ENCODE peak calls at places on chromosomes 11 and 22, in five cellular contexts. J is iPS-NIHi11; A is DMS53; T is effector CD4-positive, alpha-beta T cell; D is CMK. O is an unnamed sample.

GRCh38 chr11:31369348-31370329 is at the start of the genes DCDC1 and DNAJC24:
- DNase-seq in J (peak), A (peak), T (peak), D (peak), O (peak)

GRCh38 chr22:45098056-45098455 is 65.7 kb upstream of the NUP50 start:
- DNase-seq in J (no peak), A (no peak), T (no peak), D (no peak), O (no peak)

GRCh38 chr11:50088231-50088630 is 55.6 kb downstream of the OR4C45 start:
- DNase-seq in J (no peak), A (peak), T (no peak), D (no peak), O (no peak)

GRCh38 chr22:26322179-26322905 is 106.7 kb upstream of the ASPHD2 start:
- DNase-seq in J (no peak), A (no peak), T (no peak), D (no peak), O (no peak)

GRCh38 chr11:27459191-27459590 is 13.4 kb downstream of the LGR4 start:
- DNase-seq in J (no peak), A (no peak), T (no peak), D (no peak), O (no peak)

GRCh38 chr22:27318516-27318915 is 483.0 kb downstream of the MN1 start:
- DNase-seq in J (no peak), A (no peak), T (no peak), D (no peak), O (no peak)

GRCh38 chr11:34647131-34647530 is 26.2 kb downstream of the EHF start:
- DNase-seq in J (no peak), A (no peak), T (no peak), D (no peak), O (no peak)

GRCh38 chr11:35963911-35964310 is 20.0 kb downstream of the LDLRAD3 start:
- DNase-seq in J (no peak), A (no peak), T (no peak), D (no peak), O (no peak)

GRCh38 chr11:112321521-112322172 is 61.0 kb upstream of the PLET1 start:
- DNase-seq in J (peak), A (peak), T (no peak), D (no peak), O (no peak)

GRCh38 chr22:27504360-27504759 is 297.2 kb downstream of the MN1 start:
- DNase-seq in J (no peak), A (no peak), T (no peak), D (no peak), O (no peak)

GRCh38 chr11:119723952-119724325 is 5.1 kb downstream of the NECTIN1 start:
- DNase-seq in J (no peak), A (no peak), T (no peak), D (no peak), O (no peak)

GRCh38 chr11:18063131-18063530 is 17.1 kb upstream of the TPH1 start:
- DNase-seq in J (no peak), A (peak), T (no peak), D (no peak), O (no peak)

GRCh38 chr11:46332568-46333128 is 14.6 kb upstream of the DGKZ start:
- DNase-seq in J (peak), A (peak), T (no peak), D (no peak), O (no peak)

GRCh38 chr22:40346178-40347064 is at the start of gene ADSL:
- DNase-seq in J (peak), A (peak), T (peak), D (peak), O (no peak)

GRCh38 chr11:128695539-128696221 is 1.8 kb downstream of the FLI1 start:
- DNase-seq in J (no peak), A (peak), T (no peak), D (peak), O (no peak)

GRCh38 chr11:66288866-66289547 is at the start of gene YIF1A:
- DNase-seq in J (peak), A (peak), T (peak), D (peak), O (peak)

GRCh38 chr11:67440229-67441081 is 2.8 kb downstream of the CORO1B start:
- DNase-seq in J (no peak), A (no peak), T (no peak), D (no peak), O (no peak)

GRCh38 chr11:76661835-76662434 is 8.6 kb downstream of the LRRC32 start:
- DNase-seq in J (no peak), A (no peak), T (no peak), D (no peak), O (no peak)

GRCh38 chr11:110340427-110340826 is 44.0 kb upstream of the RDX start:
- DNase-seq in J (no peak), A (no peak), T (no peak), D (no peak), O (no peak)

GRCh38 chr11:73268671-73269271 is 3.4 kb upstream of the P2RY6 start:
- DNase-seq in J (no peak), A (no peak), T (no peak), D (no peak), O (no peak)

GRCh38 chr22:28998681-28999080 is 63.0 kb downstream of the C22orf31 start:
- DNase-seq in J (no peak), A (no peak), T (no peak), D (no peak), O (no peak)

GRCh38 chr11:118643142-118643994 is 36.0 kb downstream of the PHLDB1 start:
- DNase-seq in J (no peak), A (no peak), T (no peak), D (no peak), O (no peak)

GRCh38 chr22:30337461-30337778 is 10.7 kb upstream of the TBC1D10A start:
- DNase-seq in J (no peak), A (no peak), T (no peak), D (no peak), O (no peak)

GRCh38 chr11:134356656-134357544 is 25.1 kb downstream of the GLB1L2 start:
- DNase-seq in J (no peak), A (no peak), T (no peak), D (no peak), O (no peak)

GRCh38 chr22:40666151-40666848 is 13.0 kb upstream of the MCHR1 start:
- DNase-seq in J (no peak), A (no peak), T (no peak), D (no peak), O (no peak)

GRCh38 chr11:109853156-109853776 is 239.9 kb upstream of the ZC3H12C start:
- DNase-seq in J (no peak), A (peak), T (no peak), D (peak), O (peak)

GRCh38 chr11:100689141-100689540 is 2.1 kb downstream of the ARHGAP42 start:
- DNase-seq in J (no peak), A (no peak), T (no peak), D (no peak), O (no peak)

GRCh38 chr11:75583710-75584658 is 21.9 kb downstream of the SERPINH1 start:
- DNase-seq in J (peak), A (peak), T (no peak), D (peak), O (no peak)

GRCh38 chr11:69691449-69691848 is 12.4 kb downstream of the FGF19 start:
- DNase-seq in J (no peak), A (no peak), T (no peak), D (no peak), O (no peak)

GRCh38 chr11:3996651-3997050 is 97.9 kb upstream of the RRM1 start:
- DNase-seq in J (no peak), A (no peak), T (no peak), D (no peak), O (no peak)

GRCh38 chr11:8234425-8234821 is 29.3 kb downstream of the LMO1 start:
- DNase-seq in J (no peak), A (peak), T (no peak), D (no peak), O (no peak)

GRCh38 chr22:47351836-47352579 is 589.6 kb downstream of the TBC1D22A start:
- DNase-seq in J (no peak), A (no peak), T (no peak), D (no peak), O (no peak)

GRCh38 chr22:31160328-31160978 is 471 bp downstream of the RNF185 start:
- DNase-seq in J (no peak), A (peak), T (no peak), D (no peak), O (no peak)

GRCh38 chr11:12802418-12803085 is 128.3 kb downstream of the TEAD1 start:
- DNase-seq in J (peak), A (peak), T (no peak), D (no peak), O (peak)

GRCh38 chr11:4068962-4069361 is 25.6 kb upstream of the RRM1 start:
- DNase-seq in J (no peak), A (no peak), T (no peak), D (no peak), O (no peak)

GRCh38 chr22:48694296-48694883 is 1133.3 kb downstream of the BRD1 start:
- DNase-seq in J (no peak), A (no peak), T (no peak), D (no peak), O (no peak)

GRCh38 chr22:50544078-50544745 is 1.5 kb upstream of the KLHDC7B start:
- DNase-seq in J (peak), A (peak), T (peak), D (no peak), O (peak)

GRCh38 chr11:130636672-130637463 is 188.4 kb downstream of the ADAMTS15 start:
- DNase-seq in J (no peak), A (peak), T (no peak), D (no peak), O (no peak)

GRCh38 chr22:36359172-36359973 is 28.4 kb downstream of the MYH9 start:
- DNase-seq in J (no peak), A (no peak), T (no peak), D (no peak), O (peak)